ENCODE peak calls at places on chromosomes 4 and X, in four cellular contexts. S, G, R and C are unnamed samples.

GRCh38 chr4:98657531-98658286 is 702 bp downstream of the TSPAN5 start:
- DNase-seq in R (peak; percentile 65), G (no peak), S (peak; percentile 66), C (peak; percentile 85)

GRCh38 chrX:130340271-130340670 is 552 bp downstream of the SLC25A14 start:
- DNase-seq in G (no peak), R (no peak), S (no peak), C (no peak)

GRCh38 chrX:140090800-140091275 is 125.5 kb upstream of the CXorf66 start:
- DNase-seq in S (no peak), G (no peak), R (no peak), C (no peak)

GRCh38 chrX:77640702-77641101 is 145.3 kb downstream of the ATRX start:
- DNase-seq in S (no peak), R (no peak), G (no peak), C (no peak)

GRCh38 chrX:19865567-19866363 is 21.6 kb downstream of the SH3KBP1 start:
- DNase-seq in R (no peak), G (no peak), S (no peak), C (no peak)

GRCh38 chr4:17667253-17667652 is 52.8 kb downstream of the MED28 start:
- DNase-seq in S (no peak), G (no peak), R (no peak), C (no peak)

GRCh38 chr4:133151301-133151680 is 2.2 kb downstream of the PCDH10 start:
- DNase-seq in G (no peak), R (no peak), S (no peak), C (no peak)

GRCh38 chrX:71666240-71667223 is 814 bp upstream of the LOC101059915 start:
- DNase-seq in R (no peak), G (no peak), S (no peak), C (no peak)

GRCh38 chr4:182325848-182326255 is 82.7 kb downstream of the TENM3 start:
- DNase-seq in S (no peak), G (no peak), R (no peak), C (no peak)

GRCh38 chrX:77415161-77415560 is 32.0 kb upstream of the FGF16 start:
- DNase-seq in G (no peak), R (no peak), S (peak; percentile 44), C (no peak)

GRCh38 chr4:114727426-114727825 is 128.8 kb downstream of the UGT8 start:
- DNase-seq in S (no peak), G (no peak), R (no peak), C (no peak)

GRCh38 chrX:49291615-49292337 is 11.7 kb upstream of the GAGE10 start:
- DNase-seq in R (peak; percentile 14), S (peak; percentile 64), G (peak; percentile 76), C (no peak)

GRCh38 chrX:129744881-129745321 is 6.1 kb downstream of the XPNPEP2 start:
- DNase-seq in G (no peak), R (no peak), S (no peak), C (no peak)

GRCh38 chr4:177374966-177375365 is 65.3 kb downstream of the NEIL3 start:
- DNase-seq in S (no peak), R (no peak), G (no peak), C (no peak)

GRCh38 chrX:54891573-54891972 is 29.1 kb upstream of the TRO start:
- DNase-seq in R (no peak), S (peak; percentile 62), G (peak; percentile 21), C (peak; percentile 0)

GRCh38 chr4:113468165-113469022 is 293.1 kb downstream of the CAMK2D start:
- DNase-seq in S (peak; percentile 93), G (peak; percentile 61), R (peak; percentile 72), C (peak; percentile 90)

GRCh38 chr4:53100801-53101581 is 238.9 kb downstream of the RASL11B start:
- DNase-seq in G (no peak), R (no peak), S (peak; percentile 34), C (peak; percentile 22)

GRCh38 chr4:147916351-147916750 is 184.5 kb downstream of the ARHGAP10 start:
- DNase-seq in S (peak; percentile 62), G (no peak), R (no peak), C (no peak)

GRCh38 chr4:89254847-89255246 is 52.8 kb downstream of the GPRIN3 start:
- DNase-seq in S (peak; percentile 22), R (peak; percentile 17), G (peak; percentile 41), C (peak; percentile 39)

GRCh38 chr4:162727232-162727631 is 439.5 kb downstream of the NAF1 start:
- DNase-seq in S (peak; percentile 1), G (no peak), R (no peak), C (no peak)

GRCh38 chr4:87848622-87849351 is 16.0 kb downstream of the MEPE start:
- DNase-seq in G (peak; percentile 40), S (peak; percentile 55), R (no peak), C (peak; percentile 55)

GRCh38 chrX:13837290-13837745 is 20.4 kb upstream of the GPM6B start:
- DNase-seq in S (no peak), R (no peak), G (no peak), C (no peak)

GRCh38 chr4:76197971-76198410 is 15.6 kb downstream of the SCARB2 start:
- DNase-seq in S (no peak), R (no peak), G (no peak), C (no peak)

GRCh38 chrX:129779747-129780146 is at the start of gene SASH3:
- DNase-seq in G (no peak), R (no peak), S (no peak), C (no peak)

GRCh38 chr4:48375651-48376291 is 34.4 kb downstream of the SLAIN2 start:
- DNase-seq in G (peak; percentile 35), R (peak; percentile 48), S (peak; percentile 91), C (peak; percentile 53)